ENCODE peak calls at places on chromosomes 1 and 21, in seven cellular contexts. One of them, this sample, is unnamed.

GRCh38 chr1:198901280-198901679 is 262.4 kb downstream of the PTPRC start:
- DNase-seq in hepatocyte: no peak
- DNase-seq in PC-3: no peak
- DNase-seq in OCI-LY7: no peak
- DNase-seq in neural progenitor cell: no peak
- DNase-seq in HCT116: no peak
- DNase-seq in GM23338: no peak
- DNase-seq in this sample: no peak

GRCh38 chr21:25373126-25374082 is 233.9 kb downstream of the MRPL39 start:
- DNase-seq in PC-3: peak; percentile 65
- DNase-seq in GM23338: peak; percentile 76
- DNase-seq in OCI-LY7: no peak
- DNase-seq in neural progenitor cell: peak; percentile 41
- DNase-seq in hepatocyte: no peak
- DNase-seq in HCT116: no peak
- DNase-seq in this sample: no peak

GRCh38 chr21:34180406-34180805 is 107.0 kb downstream of the MRPS6 start:
- DNase-seq in neural progenitor cell: no peak
- DNase-seq in hepatocyte: no peak
- DNase-seq in GM23338: no peak
- DNase-seq in OCI-LY7: no peak
- DNase-seq in PC-3: no peak
- DNase-seq in HCT116: no peak
- DNase-seq in this sample: no peak

GRCh38 chr1:99565606-99566289 is 80.2 kb upstream of the PALMD start:
- DNase-seq in HCT116: no peak
- DNase-seq in hepatocyte: no peak
- DNase-seq in neural progenitor cell: no peak
- DNase-seq in OCI-LY7: no peak
- DNase-seq in GM23338: no peak
- DNase-seq in PC-3: peak; percentile 92
- DNase-seq in this sample: peak; percentile 31

GRCh38 chr1:161119017-161119378 is 1.1 kb downstream of the NIT1 start:
- DNase-seq in hepatocyte: peak; percentile 42
- DNase-seq in neural progenitor cell: peak; percentile 22
- DNase-seq in PC-3: no peak
- DNase-seq in HCT116: no peak
- DNase-seq in GM23338: peak; percentile 67
- DNase-seq in OCI-LY7: peak; percentile 54
- DNase-seq in this sample: peak; percentile 32

GRCh38 chr1:37393173-37393572 is 81.2 kb upstream of the ZC3H12A start:
- DNase-seq in PC-3: no peak
- DNase-seq in OCI-LY7: no peak
- DNase-seq in HCT116: no peak
- DNase-seq in neural progenitor cell: no peak
- DNase-seq in GM23338: no peak
- DNase-seq in hepatocyte: no peak
- DNase-seq in this sample: no peak

GRCh38 chr1:223533708-223534107 is 131.8 kb downstream of the CAPN8 start:
- DNase-seq in GM23338: no peak
- DNase-seq in PC-3: no peak
- DNase-seq in hepatocyte: no peak
- DNase-seq in neural progenitor cell: no peak
- DNase-seq in OCI-LY7: no peak
- DNase-seq in HCT116: no peak
- DNase-seq in this sample: no peak

GRCh38 chr21:26732442-26733221 is 112.6 kb downstream of the ADAMTS1 start:
- DNase-seq in hepatocyte: peak; percentile 66
- DNase-seq in OCI-LY7: peak; percentile 8
- DNase-seq in HCT116: no peak
- DNase-seq in GM23338: peak; percentile 85
- DNase-seq in neural progenitor cell: peak; percentile 62
- DNase-seq in PC-3: peak; percentile 64
- DNase-seq in this sample: peak; percentile 78

GRCh38 chr1:153790282-153790995 is 15.2 kb downstream of the SLC27A3 start:
- DNase-seq in HCT116: no peak
- DNase-seq in hepatocyte: peak; percentile 76
- DNase-seq in GM23338: no peak
- DNase-seq in neural progenitor cell: no peak
- DNase-seq in OCI-LY7: no peak
- DNase-seq in PC-3: no peak
- DNase-seq in this sample: peak; percentile 90

GRCh38 chr21:45819478-45820170 is 161.9 kb upstream of the COL6A1 start:
- DNase-seq in neural progenitor cell: no peak
- DNase-seq in hepatocyte: peak; percentile 6
- DNase-seq in OCI-LY7: no peak
- DNase-seq in GM23338: no peak
- DNase-seq in PC-3: no peak
- DNase-seq in HCT116: no peak
- DNase-seq in this sample: no peak

GRCh38 chr1:180311011-180311730 is 81.1 kb downstream of the LHX4 start:
- DNase-seq in GM23338: no peak
- DNase-seq in neural progenitor cell: no peak
- DNase-seq in HCT116: peak; percentile 22
- DNase-seq in hepatocyte: peak; percentile 33
- DNase-seq in PC-3: peak; percentile 72
- DNase-seq in OCI-LY7: no peak
- DNase-seq in this sample: peak; percentile 62

GRCh38 chr1:25567710-25568089 is 24.3 kb downstream of the LDLRAP1 start:
- DNase-seq in hepatocyte: no peak
- DNase-seq in neural progenitor cell: no peak
- DNase-seq in HCT116: no peak
- DNase-seq in GM23338: no peak
- DNase-seq in PC-3: no peak
- DNase-seq in OCI-LY7: no peak
- DNase-seq in this sample: peak; percentile 64

DNA sequence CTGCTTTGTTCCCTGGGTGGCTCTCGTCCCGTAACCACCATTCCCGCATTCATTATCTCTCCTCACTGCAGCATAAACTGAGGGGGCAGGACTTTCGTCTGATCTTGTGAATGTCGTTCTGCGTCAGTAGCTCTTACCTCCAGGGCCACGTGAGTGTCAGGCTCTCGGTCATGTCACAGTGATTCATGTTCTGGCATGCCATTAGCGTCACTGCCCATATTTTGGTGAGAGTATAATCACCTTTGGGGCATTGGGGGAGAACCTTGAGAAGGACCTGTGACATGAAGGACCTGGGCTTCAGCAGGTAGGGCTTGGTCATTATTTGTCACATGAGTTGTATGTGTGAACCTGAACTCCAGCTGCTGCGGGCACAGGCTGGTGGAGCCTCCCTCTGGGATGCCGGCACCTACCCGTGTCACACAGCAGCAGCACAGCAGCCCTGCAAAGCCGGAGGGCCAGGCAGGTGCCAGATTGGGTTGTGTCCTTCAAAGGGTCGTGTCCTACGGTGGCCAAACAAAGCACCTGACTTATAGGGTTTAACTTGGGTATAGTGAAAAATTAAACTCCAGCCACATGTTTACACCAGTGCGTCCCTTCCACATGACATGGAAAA is 68.5 kb downstream of the BACE2 start:
- DNase-seq in PC-3: no peak
- DNase-seq in GM23338: no peak
- DNase-seq in hepatocyte: no peak
- DNase-seq in OCI-LY7: no peak
- DNase-seq in neural progenitor cell: no peak
- DNase-seq in HCT116: no peak
- DNase-seq in this sample: no peak
- TF ChIP-seq EZH2phosphoT487 in PC-3: no peak
- TF ChIP-seq EZH2phosphoT487 in GM23338: no peak
- TF ChIP-seq EZH2phosphoT487 in hepatocyte: no peak
- TF ChIP-seq EZH2phosphoT487 in OCI-LY7: no peak
- TF ChIP-seq EZH2phosphoT487 in neural progenitor cell: no peak
- TF ChIP-seq EZH2phosphoT487 in HCT116: no peak
- TF ChIP-seq EZH2phosphoT487 in this sample: no peak

DNA sequence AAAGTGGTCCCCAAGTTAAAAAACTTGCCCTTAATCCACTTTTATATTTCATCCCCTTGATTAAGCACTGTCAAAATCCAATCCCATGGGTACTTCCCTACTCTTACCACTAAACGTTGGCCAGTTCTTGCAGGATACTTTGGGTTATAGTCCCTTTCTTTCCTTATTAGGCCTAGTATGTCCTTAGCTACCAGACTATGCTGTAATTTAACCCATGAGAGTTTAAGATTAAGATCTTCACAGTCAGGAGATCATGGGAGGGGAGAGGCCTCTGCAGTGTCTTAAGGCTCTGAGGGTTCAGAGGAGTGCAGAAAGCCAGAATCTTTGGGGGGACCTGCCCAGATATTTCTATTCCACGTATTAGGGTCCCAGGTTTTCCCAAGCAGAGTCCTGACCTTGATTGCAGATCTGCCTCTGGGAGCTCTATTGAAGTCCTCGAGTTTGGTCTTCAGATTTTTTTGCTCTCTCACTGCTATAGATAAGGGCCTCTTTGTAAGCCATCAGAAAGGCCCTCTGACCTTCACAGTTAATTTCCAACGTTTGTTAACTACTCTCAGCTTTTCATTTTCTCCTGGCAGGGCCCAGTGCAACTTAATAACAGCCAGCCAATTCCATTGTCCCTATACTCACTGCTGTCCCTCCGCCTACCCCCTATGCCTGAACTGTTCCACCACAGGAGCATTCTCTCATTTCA is 9.0 kb upstream of the CGN start:
- DNase-seq in GM23338: no peak
- DNase-seq in neural progenitor cell: no peak
- DNase-seq in HCT116: no peak
- DNase-seq in hepatocyte: no peak
- DNase-seq in PC-3: no peak
- DNase-seq in OCI-LY7: no peak
- DNase-seq in this sample: no peak
- H3K4me2 ChIP-seq in GM23338: no peak overlapping the region
- H3K4me2 ChIP-seq in neural progenitor cell: no peak overlapping the region
- H3K4me2 ChIP-seq in HCT116: peak overlapping the region; percentile 25
- H3K4me2 ChIP-seq in hepatocyte: no peak overlapping the region
- H3K4me2 ChIP-seq in PC-3: no peak overlapping the region
- H3K4me2 ChIP-seq in OCI-LY7: no peak overlapping the region
- H3K4me2 ChIP-seq in this sample: no peak overlapping the region

DNA sequence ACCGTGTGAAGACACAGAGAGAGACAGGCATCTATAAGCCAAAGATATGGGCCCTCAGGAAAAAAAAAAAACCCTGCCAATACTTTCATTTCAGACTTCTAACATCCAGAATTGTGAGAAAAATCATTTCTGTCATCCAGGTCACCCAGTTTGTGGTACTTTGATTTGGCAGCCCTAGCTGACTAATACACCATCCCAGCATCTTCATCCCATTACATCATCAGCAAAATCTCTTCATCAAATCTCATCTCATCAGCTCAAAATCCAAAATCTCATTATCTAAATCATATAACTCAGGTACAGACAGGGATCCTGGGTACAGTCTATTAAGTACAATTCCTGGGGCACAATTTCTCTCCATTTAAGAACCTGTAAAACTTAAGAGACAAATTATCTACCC is 51.9 kb upstream of the GJA8 start:
- DNase-seq in OCI-LY7: no peak
- DNase-seq in GM23338: no peak
- DNase-seq in HCT116: no peak
- DNase-seq in neural progenitor cell: no peak
- DNase-seq in PC-3: peak; percentile 33
- DNase-seq in hepatocyte: no peak
- DNase-seq in this sample: no peak
- TF ChIP-seq EZH2phosphoT487 in OCI-LY7: no peak
- TF ChIP-seq EZH2phosphoT487 in GM23338: no peak
- TF ChIP-seq EZH2phosphoT487 in HCT116: no peak
- TF ChIP-seq EZH2phosphoT487 in neural progenitor cell: no peak
- TF ChIP-seq EZH2phosphoT487 in PC-3: no peak
- TF ChIP-seq EZH2phosphoT487 in hepatocyte: no peak
- TF ChIP-seq EZH2phosphoT487 in this sample: no peak

DNA sequence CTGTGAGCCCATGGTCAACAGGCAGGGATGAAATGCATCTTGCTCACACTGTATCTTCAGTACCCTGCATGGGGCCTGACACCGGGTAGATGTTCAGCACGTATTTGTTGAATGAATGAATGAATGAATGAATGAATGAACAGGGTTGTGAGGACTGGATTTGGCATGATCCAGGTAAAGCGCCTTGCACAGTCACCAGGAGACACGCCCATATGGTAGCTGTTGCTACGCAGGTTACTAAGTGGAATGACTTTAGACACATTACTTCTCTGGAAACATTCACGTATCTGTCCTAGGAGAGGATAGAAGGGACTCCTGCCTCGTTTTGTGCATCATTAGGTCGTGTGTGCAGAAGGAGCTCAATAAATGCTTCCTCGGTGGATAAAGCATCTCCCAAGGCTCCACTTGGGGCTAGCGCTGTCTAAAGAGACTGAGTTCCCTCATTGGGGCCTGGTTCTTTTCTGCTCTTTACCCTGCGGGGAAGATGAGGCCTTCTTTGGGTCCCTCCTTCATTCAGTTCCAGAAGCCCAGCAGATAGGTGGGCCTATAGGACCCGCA is 54.2 kb downstream of the NDUFS5 start:
- DNase-seq in neural progenitor cell: no peak
- DNase-seq in HCT116: no peak
- DNase-seq in hepatocyte: no peak
- DNase-seq in GM23338: no peak
- DNase-seq in PC-3: no peak
- DNase-seq in OCI-LY7: no peak
- DNase-seq in this sample: no peak
- H3K4me2 ChIP-seq in neural progenitor cell: peak overlapping the region; percentile 99
- H3K4me2 ChIP-seq in HCT116: peak overlapping the region; percentile 78
- H3K4me2 ChIP-seq in hepatocyte: peak overlapping the region; percentile 97
- H3K4me2 ChIP-seq in GM23338: peak overlapping the region; percentile 75
- H3K4me2 ChIP-seq in PC-3: no peak overlapping the region
- H3K4me2 ChIP-seq in OCI-LY7: no peak overlapping the region
- H3K4me2 ChIP-seq in this sample: no peak overlapping the region

GRCh38 chr1:228687562-228687961 is 47.7 kb upstream of the RHOU start:
- DNase-seq in neural progenitor cell: no peak
- DNase-seq in OCI-LY7: no peak
- DNase-seq in PC-3: no peak
- DNase-seq in GM23338: no peak
- DNase-seq in hepatocyte: no peak
- DNase-seq in HCT116: no peak
- DNase-seq in this sample: no peak
- TF ChIP-seq EZH2phosphoT487 in neural progenitor cell: no peak
- TF ChIP-seq EZH2phosphoT487 in OCI-LY7: no peak
- TF ChIP-seq EZH2phosphoT487 in PC-3: no peak
- TF ChIP-seq EZH2phosphoT487 in GM23338: no peak
- TF ChIP-seq EZH2phosphoT487 in hepatocyte: no peak
- TF ChIP-seq EZH2phosphoT487 in HCT116: no peak
- TF ChIP-seq EZH2phosphoT487 in this sample: no peak